ENCODE peak calls at places on chromosome 22, in ten cellular contexts. U is head of caudate nucleus; X is suprapubic skin; T is HFFc6; K is NCI-H2107; J is coronary artery; O is dorsolateral prefrontal cortex; G is GM04504; I is RWPE1; W is activated CD4-positive, alpha-beta T cell treated with anti-CD3 and anti-CD28 coated beads, Interleukin-2, amount 50 U/mL, for 24 hours. A is an unnamed sample.
A peak's percentile ranks its signal among the peaks of the same experiment; 100 is the strongest.

GRCh38 chr22:19448739-19449421 is 1.4 kb upstream of the C22orf39 start:
- DNase-seq in U (no peak), X (no peak), T (no peak), K (no peak), J (no peak), O (no peak), G (no peak), I (no peak), W (peak; percentile 51), A (peak; percentile 92)

GRCh38 chr22:40040927-40041326 is 46.2 kb downstream of the FAM83F start:
- DNase-seq in U (no peak), X (no peak), T (peak; percentile 37), K (no peak), J (peak; percentile 64), O (no peak), G (no peak), I (no peak), W (no peak), A (no peak)

GRCh38 chr22:23221351-23221804 is 41.1 kb downstream of the BCR start:
- DNase-seq in U (no peak), X (no peak), T (no peak), K (no peak), J (no peak), O (no peak), G (no peak), I (no peak), W (no peak), A (no peak)

GRCh38 chr22:37999640-38000272 is 15.4 kb upstream of the SOX10 start:
- DNase-seq in U (peak; percentile 86), X (no peak), T (peak; percentile 5), K (peak; percentile 45), J (no peak), O (no peak), G (no peak), I (peak; percentile 91), W (no peak), A (peak; percentile 19)

GRCh38 chr22:48112687-48113521 is 1350.5 kb downstream of the TBC1D22A start:
- DNase-seq in U (peak; percentile 19), X (no peak), T (no peak), K (no peak), J (no peak), O (no peak), G (no peak), I (no peak), W (no peak), A (peak; percentile 23)

GRCh38 chr22:25165785-25166184 is 33.9 kb upstream of the CRYBB3 start:
- DNase-seq in U (no peak), X (no peak), T (no peak), K (no peak), J (no peak), O (no peak), G (no peak), I (no peak), W (no peak), A (no peak)

GRCh38 chr22:36323182-36323854 is 64.4 kb downstream of the MYH9 start:
- DNase-seq in U (peak; percentile 82), X (no peak), T (no peak), K (peak; percentile 76), J (peak; percentile 94), O (no peak), G (no peak), I (no peak), W (no peak), A (no peak)

GRCh38 chr22:49108636-49109315 is 718.9 kb downstream of the BRD1 start:
- DNase-seq in U (no peak), X (no peak), T (no peak), K (no peak), J (no peak), O (no peak), G (no peak), I (no peak), W (no peak), A (no peak)

GRCh38 chr22:47092896-47093311 is 330.5 kb downstream of the TBC1D22A start:
- DNase-seq in U (peak; percentile 86), X (peak; percentile 31), T (peak; percentile 47), K (no peak), J (no peak), O (no peak), G (no peak), I (no peak), W (no peak), A (no peak)

GRCh38 chr22:38870312-38870741 is 1.7 kb downstream of the CBX6 start:
- DNase-seq in U (peak; percentile 96), X (peak; percentile 92), T (peak; percentile 73), K (no peak), J (peak; percentile 87), O (peak; percentile 90), G (peak; percentile 57), I (peak; percentile 59), W (peak; percentile 85), A (peak; percentile 94)

GRCh38 chr22:44352378-44353062 is 39.8 kb upstream of the SHISAL1 start:
- DNase-seq in U (no peak), X (no peak), T (no peak), K (no peak), J (no peak), O (no peak), G (no peak), I (no peak), W (no peak), A (no peak)

GRCh38 chr22:49015459-49015858 is 812.2 kb downstream of the BRD1 start:
- DNase-seq in U (peak; percentile 32), X (peak; percentile 67), T (no peak), K (no peak), J (peak; percentile 65), O (peak; percentile 18), G (no peak), I (no peak), W (no peak), A (no peak)

GRCh38 chr22:47997612-47998011 is 1235.2 kb downstream of the TBC1D22A start:
- DNase-seq in U (peak; percentile 4), X (no peak), T (no peak), K (no peak), J (no peak), O (no peak), G (no peak), I (no peak), W (no peak), A (no peak)

GRCh38 chr22:17085277-17086091 is 684 bp downstream of the IL17RA start:
- DNase-seq in U (peak; percentile 67), X (peak; percentile 83), T (no peak), K (no peak), J (peak; percentile 76), O (no peak), G (no peak), I (no peak), W (no peak), A (peak; percentile 37)

GRCh38 chr22:37137903-37138665 is 11.6 kb downstream of the IL2RB start:
- DNase-seq in U (no peak), X (no peak), T (no peak), K (no peak), J (no peak), O (no peak), G (no peak), I (no peak), W (no peak), A (peak; percentile 64)

GRCh38 chr22:46984751-46985506 is 222.5 kb downstream of the TBC1D22A start:
- DNase-seq in U (no peak), X (no peak), T (peak; percentile 72), K (no peak), J (no peak), O (no peak), G (peak; percentile 46), I (peak; percentile 89), W (no peak), A (no peak)

GRCh38 chr22:45246060-45246985 is 5.6 kb upstream of the KIAA0930 start:
- DNase-seq in U (no peak), X (no peak), T (peak; percentile 91), K (no peak), J (no peak), O (no peak), G (peak; percentile 96), I (peak; percentile 83), W (no peak), A (no peak)

GRCh38 chr22:31728857-31729256 is 21.1 kb downstream of the PRR14L start:
- DNase-seq in U (no peak), X (no peak), T (no peak), K (no peak), J (no peak), O (no peak), G (no peak), I (no peak), W (no peak), A (no peak)

GRCh38 chr22:40218723-40219294 is 41.1 kb downstream of the TNRC6B start:
- DNase-seq in U (no peak), X (no peak), T (no peak), K (no peak), J (peak; percentile 60), O (no peak), G (no peak), I (no peak), W (no peak), A (no peak)

GRCh38 chr22:37334859-37335818 is 52.8 kb downstream of the CYTH4 start:
- DNase-seq in U (no peak), X (no peak), T (no peak), K (peak; percentile 26), J (no peak), O (no peak), G (no peak), I (no peak), W (no peak), A (no peak)

GRCh38 chr22:27844256-27844655 is 42.7 kb upstream of the MN1 start:
- DNase-seq in U (no peak), X (peak; percentile 64), T (no peak), K (no peak), J (peak; percentile 29), O (no peak), G (no peak), I (no peak), W (no peak), A (no peak)

GRCh38 chr22:40499187-40499753 is 128.9 kb downstream of the SGSM3 start:
- DNase-seq in U (no peak), X (no peak), T (peak; percentile 98), K (no peak), J (no peak), O (no peak), G (peak; percentile 92), I (peak; percentile 57), W (no peak), A (peak; percentile 16)

GRCh38 chr22:46290121-46290842 is 6.4 kb upstream of the GTSE1 start:
- DNase-seq in U (no peak), X (no peak), T (no peak), K (no peak), J (no peak), O (no peak), G (no peak), I (no peak), W (no peak), A (no peak)

GRCh38 chr22:26330971-26331625 is 98.0 kb upstream of the ASPHD2 start:
- DNase-seq in U (peak; percentile 82), X (no peak), T (peak; percentile 35), K (peak; percentile 60), J (no peak), O (no peak), G (no peak), I (peak; percentile 70), W (peak; percentile 42), A (peak; percentile 75)

GRCh38 chr22:37457093-37457893 is 28.9 kb downstream of the MFNG start:
- DNase-seq in U (peak; percentile 88), X (no peak), T (peak; percentile 29), K (peak; percentile 22), J (no peak), O (peak; percentile 62), G (no peak), I (peak; percentile 65), W (peak; percentile 82), A (peak; percentile 93)

GRCh38 chr22:37898441-37899181 is 7.5 kb upstream of the MICALL1 start:
- DNase-seq in U (peak; percentile 83), X (no peak), T (no peak), K (no peak), J (no peak), O (peak; percentile 50), G (no peak), I (peak; percentile 61), W (no peak), A (no peak)

GRCh38 chr22:41870786-41871185 is 37.9 kb downstream of the SREBF2 start:
- DNase-seq in U (no peak), X (no peak), T (no peak), K (no peak), J (no peak), O (no peak), G (no peak), I (no peak), W (no peak), A (no peak)

GRCh38 chr22:26474687-26475086 is 8.9 kb downstream of the HPS4 start:
- DNase-seq in U (no peak), X (no peak), T (no peak), K (no peak), J (no peak), O (no peak), G (no peak), I (no peak), W (no peak), A (no peak)

A was measured in activated naive CD4-positive, alpha-beta T cell treated with anti-CD3 and anti-CD28 coated beads for 36 hours.